ENCODE peak calls at places on chromosomes 1 and 21, in six cellular contexts. H is GM23338, A is fibroblast of lung, T is lower leg skin, J is AG04449, E is mammary epithelial cell. D is an unnamed sample.

GRCh38 chr1:13583592-13583963 is at the start of gene PDPN:
- DNase-seq in H (peak; percentile 89), A (peak; percentile 12), T (peak; percentile 92), J (no peak), E (no peak), D (no peak)

GRCh38 chr1:212700892-212701819 is 1.5 kb upstream of the BATF3 start:
- DNase-seq in H (peak; percentile 72), A (peak; percentile 58), T (peak; percentile 90), J (no peak), E (no peak), D (no peak)

GRCh38 chr1:180243517-180244221 is 13.6 kb downstream of the LHX4 start:
- DNase-seq in H (peak; percentile 34), A (no peak), T (no peak), J (no peak), E (no peak), D (no peak)

GRCh38 chr1:99464738-99465137 is 181.2 kb upstream of the PALMD start:
- DNase-seq in H (no peak), A (no peak), T (no peak), J (no peak), E (no peak), D (no peak)

GRCh38 chr1:53549781-53550180 is 90.6 kb downstream of the DMRTB1 start:
- DNase-seq in H (no peak), A (no peak), T (no peak), J (no peak), E (no peak), D (no peak)

GRCh38 chr1:200938955-200939354 is 44.3 kb downstream of the INAVA start:
- DNase-seq in H (no peak), A (no peak), T (no peak), J (no peak), E (no peak), D (no peak)

GRCh38 chr1:218494449-218494852 is 149.3 kb downstream of the TGFB2 start:
- DNase-seq in H (peak; percentile 78), A (no peak), T (no peak), J (no peak), E (no peak), D (no peak)

GRCh38 chr1:19621274-19621950 is 22.7 kb upstream of the NBL1 start:
- DNase-seq in H (no peak), A (no peak), T (peak; percentile 72), J (no peak), E (no peak), D (no peak)

GRCh38 chr1:64060611-64061302 is 142.7 kb upstream of the UBE2U start:
- DNase-seq in H (no peak), A (peak; percentile 69), T (no peak), J (no peak), E (no peak), D (no peak)

GRCh38 chr1:182575540-182576149 is 13.4 kb downstream of the RNASEL start:
- DNase-seq in H (no peak), A (peak; percentile 72), T (no peak), J (no peak), E (peak; percentile 70), D (peak; percentile 29)

GRCh38 chr1:234309598-234310459 is 63.4 kb upstream of the COA6 start:
- DNase-seq in H (peak; percentile 88), A (peak; percentile 48), T (peak; percentile 89), J (no peak), E (peak; percentile 59), D (peak; percentile 28)

GRCh38 chr1:109978761-109979488 is 5.6 kb upstream of the AHCYL1 start:
- DNase-seq in H (no peak), A (peak; percentile 50), T (no peak), J (no peak), E (no peak), D (no peak)

GRCh38 chr1:60031116-60031515 is 42.5 kb downstream of the C1orf87 start:
- DNase-seq in H (no peak), A (no peak), T (no peak), J (no peak), E (no peak), D (no peak)

GRCh38 chr1:203167026-203167912 is 8.4 kb downstream of the MYBPH start:
- DNase-seq in H (peak; percentile 30), A (no peak), T (no peak), J (no peak), E (no peak), D (no peak)

GRCh38 chr1:48071513-48071912 is 74.3 kb upstream of the TRABD2B start:
- DNase-seq in H (no peak), A (no peak), T (no peak), J (no peak), E (no peak), D (no peak)

GRCh38 chr1:197585809-197586208 is 189.5 kb downstream of the DENND1B start:
- DNase-seq in H (no peak), A (no peak), T (no peak), J (no peak), E (no peak), D (no peak)

GRCh38 chr1:94265931-94266330 is 28.5 kb upstream of the ARHGAP29 start:
- DNase-seq in H (no peak), A (no peak), T (no peak), J (no peak), E (no peak), D (peak; percentile 57)

GRCh38 chr1:198156745-198157240 is at the start of gene NEK7:
- DNase-seq in H (peak; percentile 76), A (peak; percentile 80), T (peak; percentile 96), J (no peak), E (peak; percentile 86), D (peak; percentile 79)

GRCh38 chr1:184752656-184753055 is 2.0 kb downstream of the EDEM3 start:
- DNase-seq in H (no peak), A (no peak), T (no peak), J (no peak), E (no peak), D (no peak)

GRCh38 chr21:29033871-29034270 is 9.4 kb downstream of the USP16 start:
- DNase-seq in H (no peak), A (no peak), T (no peak), J (no peak), E (no peak), D (no peak)

GRCh38 chr1:223837206-223837605 is 8.5 kb downstream of the TP53BP2 start:
- DNase-seq in H (no peak), A (peak; percentile 61), T (no peak), J (no peak), E (no peak), D (no peak)

GRCh38 chr1:161133220-161133740 is 813 bp upstream of the DEDD start:
- DNase-seq in H (peak; percentile 30), A (no peak), T (no peak), J (no peak), E (no peak), D (no peak)

GRCh38 chr1:231827337-231828105 is 200.9 kb downstream of the DISC1 start:
- DNase-seq in H (no peak), A (peak; percentile 53), T (no peak), J (peak; percentile 85), E (peak; percentile 67), D (peak; percentile 90)

GRCh38 chr1:174965006-174965971 is 34.5 kb upstream of the CACYBP start:
- DNase-seq in H (no peak), A (no peak), T (no peak), J (no peak), E (no peak), D (no peak)

GRCh38 chr1:112636597-112637256 is 17.1 kb downstream of the CAPZA1 start:
- DNase-seq in H (no peak), A (no peak), T (no peak), J (no peak), E (no peak), D (no peak)

GRCh38 chr1:30286984-30287839 is 436.2 kb downstream of the MATN1 start:
- DNase-seq in H (no peak), A (no peak), T (peak; percentile 62), J (no peak), E (no peak), D (no peak)

GRCh38 chr21:44702973-44703730 is 6.2 kb downstream of the KRTAP10-12 start:
- DNase-seq in H (no peak), A (no peak), T (peak; percentile 53), J (no peak), E (no peak), D (no peak)

GRCh38 chr21:37460196-37460595 is 93.6 kb downstream of the DYRK1A start:
- DNase-seq in H (peak; percentile 84), A (no peak), T (no peak), J (no peak), E (no peak), D (no peak)
- TF ChIP-seq CTCF in H (peak; percentile 69), A (no peak), T (no peak), J (no peak), E (no peak), D (no peak)

DNA sequence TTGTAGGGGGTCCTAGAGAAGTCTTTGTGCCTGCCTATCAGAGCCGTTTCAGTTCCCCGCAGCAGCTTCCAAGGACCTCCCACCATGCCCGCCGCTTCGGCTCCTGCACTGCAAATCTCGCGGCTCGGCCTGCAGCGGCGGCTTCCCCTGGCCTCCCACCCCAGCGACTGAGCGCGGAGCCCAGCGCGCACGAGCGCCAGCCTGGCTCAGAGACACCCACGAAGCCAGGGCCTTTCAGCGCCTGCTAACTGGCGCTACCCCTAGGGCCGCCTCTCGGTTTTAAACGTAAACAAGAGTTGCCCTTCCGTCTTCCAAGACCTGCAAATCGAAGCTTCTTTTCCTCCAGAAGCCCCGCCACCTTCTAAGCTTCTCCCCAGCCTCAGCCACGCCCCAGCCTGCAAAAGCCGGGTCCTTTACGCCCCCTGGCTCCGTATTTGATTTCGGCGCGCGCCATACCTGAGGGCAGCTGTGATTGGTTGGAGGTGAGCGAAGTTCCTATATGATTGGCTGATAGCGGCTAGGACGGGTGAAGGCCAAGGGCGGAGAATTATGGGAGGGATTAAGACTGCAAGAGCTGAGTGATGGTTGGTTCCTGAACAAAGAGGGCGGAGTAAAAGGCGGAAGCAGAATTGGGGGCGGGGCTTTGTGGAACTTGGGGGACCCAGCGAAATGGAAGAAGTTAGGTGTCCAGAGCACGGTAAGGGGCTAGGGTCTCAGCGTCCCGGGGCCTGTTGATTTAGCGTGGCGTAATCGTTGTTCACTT is at the start of gene TTF2:
- DNase-seq in H (peak; percentile 100), A (peak; percentile 97), T (peak; percentile 98), J (peak; percentile 86), E (peak; percentile 99), D (peak; percentile 98)
- TF ChIP-seq CTCF in H (no peak), A (no peak), T (no peak), J (no peak), E (peak; percentile 26), D (peak; percentile 57)

GRCh38 chr1:204261266-204261665 is 47.5 kb upstream of the GOLT1A start:
- DNase-seq in H (no peak), A (no peak), T (no peak), J (no peak), E (no peak), D (no peak)

GRCh38 chr1:204261746-204262505 is 48.1 kb upstream of the GOLT1A start:
- DNase-seq in H (no peak), A (peak; percentile 56), T (no peak), J (peak; percentile 37), E (peak; percentile 29), D (peak; percentile 54)

GRCh38 chr1:204260601-204261197 is 46.9 kb upstream of the GOLT1A start:
- DNase-seq in H (no peak), A (no peak), T (no peak), J (no peak), E (no peak), D (no peak)

GRCh38 chr1:204263240-204263848 is 49.6 kb upstream of the GOLT1A start:
- DNase-seq in H (no peak), A (peak; percentile 15), T (no peak), J (no peak), E (no peak), D (no peak)

GRCh38 chr1:204262506-204263239 is 48.9 kb upstream of the GOLT1A start:
- DNase-seq in H (no peak), A (no peak), T (no peak), J (no peak), E (no peak), D (no peak)
- TF ChIP-seq CTCF in H (no peak), A (no peak), T (no peak), J (no peak), E (no peak), D (no peak)

GRCh38 chr1:246608616-246609376 is 42.5 kb downstream of the CNST start:
- DNase-seq in H (peak; percentile 68), A (peak; percentile 94), T (peak; percentile 92), J (peak; percentile 66), E (peak; percentile 85), D (peak; percentile 96)
- TF ChIP-seq CTCF in H (no peak), A (peak; percentile 26), T (no peak), J (peak; percentile 40), E (peak; percentile 37), D (peak; percentile 73)

D was measured in HFFc6.